ENCODE peak calls at places on chromosomes 13 and 19, in four cellular contexts. H is adrenal gland, D is RCC 7860, C is Right ventricle myocardium superior. J is an unnamed sample.

GRCh38 chr19:5321851-5322681 is 18.5 kb downstream of the PTPRS start:
- DNase-seq in C (no peak), H (no peak), D (no peak), J (no peak)

GRCh38 chr19:11200931-11201330 is 3.6 kb upstream of the KANK2 start:
- DNase-seq in C (no peak), H (no peak), D (no peak), J (no peak)

GRCh38 chr13:77779461-77780272 is 82.2 kb downstream of the SLAIN1 start:
- DNase-seq in C (no peak), D (peak), H (peak), J (peak)

GRCh38 chr19:55795021-55795420 is 26.1 kb downstream of the RFPL4AL1 start:
- DNase-seq in D (no peak), H (no peak), C (no peak), J (no peak)

GRCh38 chr19:18761531-18762110 is 29.5 kb downstream of the COMP start:
- DNase-seq in H (no peak), D (no peak), C (no peak), J (no peak)

GRCh38 chr13:102993348-102993747 is 72.9 kb downstream of the SLC10A2 start:
- DNase-seq in C (no peak), D (no peak), H (no peak), J (no peak)

GRCh38 chr13:49258097-49258796 is 10.5 kb downstream of the CDADC1 start:
- DNase-seq in C (no peak), D (no peak), H (no peak), J (no peak)

GRCh38 chr13:112982281-112983041 is 13.4 kb downstream of the MCF2L start:
- DNase-seq in H (no peak), C (no peak), D (no peak), J (no peak)

GRCh38 chr13:41587490-41587889 is 130.1 kb downstream of the RGCC start:
- DNase-seq in C (no peak), D (no peak), H (no peak), J (no peak)

GRCh38 chr13:112674412-112675383 is 15.1 kb upstream of the ATP11A start:
- DNase-seq in H (no peak), D (no peak), C (no peak), J (no peak)

GRCh38 chr19:40928859-40929258 is 46.8 kb upstream of the CYP2A7 start:
- DNase-seq in C (no peak), D (no peak), H (no peak), J (no peak)

GRCh38 chr13:114112826-114113322 is 19.5 kb downstream of the RASA3 start:
- DNase-seq in D (no peak), H (peak), C (peak), J (no peak)

GRCh38 chr13:73757471-73758233 is 376.6 kb downstream of the KLF12 start:
- DNase-seq in C (no peak), D (no peak), H (no peak), J (no peak)

J was measured in body of pancreas.